ENCODE peak calls at places on chromosomes 12 and 14, in six cellular contexts. One of them, this sample, is unnamed.

GRCh38 chr12:93884794-93885460 is 207.8 kb downstream of the CRADD start:
- DNase-seq in mesothelial cell of epicardium: no peak
- DNase-seq in stimulated activated CD4-positive, alpha-beta T cell treated with anti-CD3 and anti-CD28 coated beads, Interleukin-15, amount 100 ng/mL, for 1 hour: no peak
- DNase-seq in GM04503: no peak
- DNase-seq in NCI-H1105 treated with DMSO at 0.1 percent for 48 hours: no peak
- DNase-seq in ascending aorta: no peak
- DNase-seq in this sample: no peak

GRCh38 chr14:89773151-89773550 is 181.4 kb downstream of the EFCAB11 start:
- DNase-seq in mesothelial cell of epicardium: no peak
- DNase-seq in stimulated activated CD4-positive, alpha-beta T cell treated with anti-CD3 and anti-CD28 coated beads, Interleukin-15, amount 100 ng/mL, for 1 hour: no peak
- DNase-seq in GM04503: no peak
- DNase-seq in NCI-H1105 treated with DMSO at 0.1 percent for 48 hours: no peak
- DNase-seq in ascending aorta: no peak
- DNase-seq in this sample: no peak

GRCh38 chr14:20436363-20436755 is 393 bp upstream of the KLHL33 start:
- DNase-seq in mesothelial cell of epicardium: no peak
- DNase-seq in stimulated activated CD4-positive, alpha-beta T cell treated with anti-CD3 and anti-CD28 coated beads, Interleukin-15, amount 100 ng/mL, for 1 hour: no peak
- DNase-seq in GM04503: peak; percentile 24
- DNase-seq in NCI-H1105 treated with DMSO at 0.1 percent for 48 hours: no peak
- DNase-seq in ascending aorta: no peak
- DNase-seq in this sample: no peak

GRCh38 chr12:95766356-95767019 is 24.1 kb downstream of the NTN4 start:
- DNase-seq in mesothelial cell of epicardium: no peak
- DNase-seq in stimulated activated CD4-positive, alpha-beta T cell treated with anti-CD3 and anti-CD28 coated beads, Interleukin-15, amount 100 ng/mL, for 1 hour: no peak
- DNase-seq in GM04503: no peak
- DNase-seq in NCI-H1105 treated with DMSO at 0.1 percent for 48 hours: no peak
- DNase-seq in ascending aorta: no peak
- DNase-seq in this sample: no peak

GRCh38 chr12:122395319-122395718 is 27.1 kb downstream of the CLIP1 start:
- DNase-seq in mesothelial cell of epicardium: no peak
- DNase-seq in stimulated activated CD4-positive, alpha-beta T cell treated with anti-CD3 and anti-CD28 coated beads, Interleukin-15, amount 100 ng/mL, for 1 hour: no peak
- DNase-seq in GM04503: peak; percentile 36
- DNase-seq in NCI-H1105 treated with DMSO at 0.1 percent for 48 hours: no peak
- DNase-seq in ascending aorta: no peak
- DNase-seq in this sample: no peak

GRCh38 chr12:39435531-39435930 is 7.4 kb downstream of the KIF21A start:
- DNase-seq in mesothelial cell of epicardium: no peak
- DNase-seq in stimulated activated CD4-positive, alpha-beta T cell treated with anti-CD3 and anti-CD28 coated beads, Interleukin-15, amount 100 ng/mL, for 1 hour: no peak
- DNase-seq in GM04503: no peak
- DNase-seq in NCI-H1105 treated with DMSO at 0.1 percent for 48 hours: no peak
- DNase-seq in ascending aorta: no peak
- DNase-seq in this sample: no peak

GRCh38 chr12:107514887-107515445 is 170.6 kb upstream of the PWP1 start:
- DNase-seq in mesothelial cell of epicardium: no peak
- DNase-seq in stimulated activated CD4-positive, alpha-beta T cell treated with anti-CD3 and anti-CD28 coated beads, Interleukin-15, amount 100 ng/mL, for 1 hour: no peak
- DNase-seq in GM04503: peak; percentile 58
- DNase-seq in NCI-H1105 treated with DMSO at 0.1 percent for 48 hours: no peak
- DNase-seq in ascending aorta: no peak
- DNase-seq in this sample: no peak

GRCh38 chr12:60201891-60202290 is 606.1 kb downstream of the SLC16A7 start:
- DNase-seq in mesothelial cell of epicardium: no peak
- DNase-seq in stimulated activated CD4-positive, alpha-beta T cell treated with anti-CD3 and anti-CD28 coated beads, Interleukin-15, amount 100 ng/mL, for 1 hour: no peak
- DNase-seq in GM04503: peak; percentile 31
- DNase-seq in NCI-H1105 treated with DMSO at 0.1 percent for 48 hours: no peak
- DNase-seq in ascending aorta: no peak
- DNase-seq in this sample: no peak

GRCh38 chr12:132140501-132140900 is 3.6 kb downstream of the DDX51 start:
- DNase-seq in mesothelial cell of epicardium: no peak
- DNase-seq in stimulated activated CD4-positive, alpha-beta T cell treated with anti-CD3 and anti-CD28 coated beads, Interleukin-15, amount 100 ng/mL, for 1 hour: no peak
- DNase-seq in GM04503: no peak
- DNase-seq in NCI-H1105 treated with DMSO at 0.1 percent for 48 hours: no peak
- DNase-seq in ascending aorta: no peak
- DNase-seq in this sample: no peak

GRCh38 chr12:132781938-132782337 is 20.3 kb upstream of the ANKLE2 start:
- DNase-seq in mesothelial cell of epicardium: no peak
- DNase-seq in stimulated activated CD4-positive, alpha-beta T cell treated with anti-CD3 and anti-CD28 coated beads, Interleukin-15, amount 100 ng/mL, for 1 hour: no peak
- DNase-seq in GM04503: no peak
- DNase-seq in NCI-H1105 treated with DMSO at 0.1 percent for 48 hours: no peak
- DNase-seq in ascending aorta: no peak
- DNase-seq in this sample: no peak

GRCh38 chr14:80726211-80726610 is 215.3 kb downstream of the CEP128 start:
- DNase-seq in mesothelial cell of epicardium: no peak
- DNase-seq in stimulated activated CD4-positive, alpha-beta T cell treated with anti-CD3 and anti-CD28 coated beads, Interleukin-15, amount 100 ng/mL, for 1 hour: no peak
- DNase-seq in GM04503: no peak
- DNase-seq in NCI-H1105 treated with DMSO at 0.1 percent for 48 hours: no peak
- DNase-seq in ascending aorta: no peak
- DNase-seq in this sample: no peak

GRCh38 chr12:22029991-22030390 is 16.0 kb upstream of the CMAS start:
- DNase-seq in mesothelial cell of epicardium: no peak
- DNase-seq in stimulated activated CD4-positive, alpha-beta T cell treated with anti-CD3 and anti-CD28 coated beads, Interleukin-15, amount 100 ng/mL, for 1 hour: no peak
- DNase-seq in GM04503: no peak
- DNase-seq in NCI-H1105 treated with DMSO at 0.1 percent for 48 hours: no peak
- DNase-seq in ascending aorta: no peak
- DNase-seq in this sample: no peak

GRCh38 chr14:93693914-93694313 is 94.4 kb downstream of the PRIMA1 start:
- DNase-seq in mesothelial cell of epicardium: no peak
- DNase-seq in stimulated activated CD4-positive, alpha-beta T cell treated with anti-CD3 and anti-CD28 coated beads, Interleukin-15, amount 100 ng/mL, for 1 hour: no peak
- DNase-seq in GM04503: no peak
- DNase-seq in NCI-H1105 treated with DMSO at 0.1 percent for 48 hours: no peak
- DNase-seq in ascending aorta: no peak
- DNase-seq in this sample: no peak

GRCh38 chr12:108597559-108598471 is at the start of gene TMEM119:
- DNase-seq in mesothelial cell of epicardium: no peak
- DNase-seq in stimulated activated CD4-positive, alpha-beta T cell treated with anti-CD3 and anti-CD28 coated beads, Interleukin-15, amount 100 ng/mL, for 1 hour: no peak
- DNase-seq in GM04503: no peak
- DNase-seq in NCI-H1105 treated with DMSO at 0.1 percent for 48 hours: no peak
- DNase-seq in ascending aorta: no peak
- DNase-seq in this sample: no peak

GRCh38 chr12:50772470-50772869 is 8.6 kb downstream of the ATF1 start:
- DNase-seq in mesothelial cell of epicardium: no peak
- DNase-seq in stimulated activated CD4-positive, alpha-beta T cell treated with anti-CD3 and anti-CD28 coated beads, Interleukin-15, amount 100 ng/mL, for 1 hour: no peak
- DNase-seq in GM04503: no peak
- DNase-seq in NCI-H1105 treated with DMSO at 0.1 percent for 48 hours: no peak
- DNase-seq in ascending aorta: no peak
- DNase-seq in this sample: no peak

GRCh38 chr12:96085475-96085874 is 50.1 kb upstream of the LTA4H start:
- DNase-seq in mesothelial cell of epicardium: no peak
- DNase-seq in stimulated activated CD4-positive, alpha-beta T cell treated with anti-CD3 and anti-CD28 coated beads, Interleukin-15, amount 100 ng/mL, for 1 hour: no peak
- DNase-seq in GM04503: no peak
- DNase-seq in NCI-H1105 treated with DMSO at 0.1 percent for 48 hours: no peak
- DNase-seq in ascending aorta: no peak
- DNase-seq in this sample: no peak

GRCh38 chr12:98373982-98374381 is 141.4 kb upstream of the TMPO start:
- DNase-seq in mesothelial cell of epicardium: no peak
- DNase-seq in stimulated activated CD4-positive, alpha-beta T cell treated with anti-CD3 and anti-CD28 coated beads, Interleukin-15, amount 100 ng/mL, for 1 hour: no peak
- DNase-seq in GM04503: no peak
- DNase-seq in NCI-H1105 treated with DMSO at 0.1 percent for 48 hours: no peak
- DNase-seq in ascending aorta: no peak
- DNase-seq in this sample: no peak

GRCh38 chr14:61470261-61470953 is 149.0 kb downstream of the PRKCH start:
- DNase-seq in mesothelial cell of epicardium: peak; percentile 57
- DNase-seq in stimulated activated CD4-positive, alpha-beta T cell treated with anti-CD3 and anti-CD28 coated beads, Interleukin-15, amount 100 ng/mL, for 1 hour: no peak
- DNase-seq in GM04503: peak; percentile 64
- DNase-seq in NCI-H1105 treated with DMSO at 0.1 percent for 48 hours: peak; percentile 44
- DNase-seq in ascending aorta: no peak
- DNase-seq in this sample: no peak

GRCh38 chr12:106585237-106585834 is 2.5 kb downstream of the RFX4 start:
- DNase-seq in mesothelial cell of epicardium: no peak
- DNase-seq in stimulated activated CD4-positive, alpha-beta T cell treated with anti-CD3 and anti-CD28 coated beads, Interleukin-15, amount 100 ng/mL, for 1 hour: no peak
- DNase-seq in GM04503: no peak
- DNase-seq in NCI-H1105 treated with DMSO at 0.1 percent for 48 hours: peak; percentile 5
- DNase-seq in ascending aorta: no peak
- DNase-seq in this sample: no peak

GRCh38 chr14:50308363-50308762 is 3.7 kb downstream of the L2HGDH start:
- DNase-seq in mesothelial cell of epicardium: no peak
- DNase-seq in stimulated activated CD4-positive, alpha-beta T cell treated with anti-CD3 and anti-CD28 coated beads, Interleukin-15, amount 100 ng/mL, for 1 hour: no peak
- DNase-seq in GM04503: no peak
- DNase-seq in NCI-H1105 treated with DMSO at 0.1 percent for 48 hours: no peak
- DNase-seq in ascending aorta: no peak
- DNase-seq in this sample: no peak

GRCh38 chr12:12999276-12999958 is 648 bp downstream of the HEBP1 start:
- DNase-seq in mesothelial cell of epicardium: peak; percentile 63
- DNase-seq in stimulated activated CD4-positive, alpha-beta T cell treated with anti-CD3 and anti-CD28 coated beads, Interleukin-15, amount 100 ng/mL, for 1 hour: no peak
- DNase-seq in GM04503: no peak
- DNase-seq in NCI-H1105 treated with DMSO at 0.1 percent for 48 hours: no peak
- DNase-seq in ascending aorta: no peak
- DNase-seq in this sample: no peak

GRCh38 chr14:48937796-48938195 is 648.4 kb downstream of the RPS29 start:
- DNase-seq in mesothelial cell of epicardium: no peak
- DNase-seq in stimulated activated CD4-positive, alpha-beta T cell treated with anti-CD3 and anti-CD28 coated beads, Interleukin-15, amount 100 ng/mL, for 1 hour: no peak
- DNase-seq in GM04503: no peak
- DNase-seq in NCI-H1105 treated with DMSO at 0.1 percent for 48 hours: no peak
- DNase-seq in ascending aorta: no peak
- DNase-seq in this sample: no peak

GRCh38 chr14:81990312-81990761 is 456.7 kb upstream of the SEL1L start:
- DNase-seq in mesothelial cell of epicardium: peak; percentile 73
- DNase-seq in stimulated activated CD4-positive, alpha-beta T cell treated with anti-CD3 and anti-CD28 coated beads, Interleukin-15, amount 100 ng/mL, for 1 hour: no peak
- DNase-seq in GM04503: peak; percentile 10
- DNase-seq in NCI-H1105 treated with DMSO at 0.1 percent for 48 hours: peak; percentile 55
- DNase-seq in ascending aorta: peak; percentile 67
- DNase-seq in this sample: peak; percentile 31

GRCh38 chr12:77685112-77685511 is 145.6 kb upstream of the NAV3 start:
- DNase-seq in mesothelial cell of epicardium: peak; percentile 50
- DNase-seq in stimulated activated CD4-positive, alpha-beta T cell treated with anti-CD3 and anti-CD28 coated beads, Interleukin-15, amount 100 ng/mL, for 1 hour: no peak
- DNase-seq in GM04503: peak; percentile 31
- DNase-seq in NCI-H1105 treated with DMSO at 0.1 percent for 48 hours: peak; percentile 94
- DNase-seq in ascending aorta: peak; percentile 64
- DNase-seq in this sample: peak; percentile 34

GRCh38 chr14:72401632-72402428 is 469.6 kb downstream of the RGS6 start:
- DNase-seq in mesothelial cell of epicardium: no peak
- DNase-seq in stimulated activated CD4-positive, alpha-beta T cell treated with anti-CD3 and anti-CD28 coated beads, Interleukin-15, amount 100 ng/mL, for 1 hour: no peak
- DNase-seq in GM04503: no peak
- DNase-seq in NCI-H1105 treated with DMSO at 0.1 percent for 48 hours: no peak
- DNase-seq in ascending aorta: no peak
- DNase-seq in this sample: no peak

GRCh38 chr12:66744956-66745383 is 66.1 kb upstream of the GRIP1 start:
- DNase-seq in mesothelial cell of epicardium: no peak
- DNase-seq in stimulated activated CD4-positive, alpha-beta T cell treated with anti-CD3 and anti-CD28 coated beads, Interleukin-15, amount 100 ng/mL, for 1 hour: no peak
- DNase-seq in GM04503: no peak
- DNase-seq in NCI-H1105 treated with DMSO at 0.1 percent for 48 hours: peak; percentile 10
- DNase-seq in ascending aorta: no peak
- DNase-seq in this sample: no peak

GRCh38 chr14:105157872-105158271 is 10.7 kb downstream of the JAG2 start:
- DNase-seq in mesothelial cell of epicardium: no peak
- DNase-seq in stimulated activated CD4-positive, alpha-beta T cell treated with anti-CD3 and anti-CD28 coated beads, Interleukin-15, amount 100 ng/mL, for 1 hour: no peak
- DNase-seq in GM04503: no peak
- DNase-seq in NCI-H1105 treated with DMSO at 0.1 percent for 48 hours: no peak
- DNase-seq in ascending aorta: no peak
- DNase-seq in this sample: no peak

GRCh38 chr14:79064200-79064599 is 894.0 kb downstream of the NRXN3 start:
- DNase-seq in mesothelial cell of epicardium: no peak
- DNase-seq in stimulated activated CD4-positive, alpha-beta T cell treated with anti-CD3 and anti-CD28 coated beads, Interleukin-15, amount 100 ng/mL, for 1 hour: no peak
- DNase-seq in GM04503: no peak
- DNase-seq in NCI-H1105 treated with DMSO at 0.1 percent for 48 hours: no peak
- DNase-seq in ascending aorta: no peak
- DNase-seq in this sample: no peak

GRCh38 chr14:28759056-28759657 is 7.4 kb upstream of the FOXG1 start:
- DNase-seq in mesothelial cell of epicardium: no peak
- DNase-seq in stimulated activated CD4-positive, alpha-beta T cell treated with anti-CD3 and anti-CD28 coated beads, Interleukin-15, amount 100 ng/mL, for 1 hour: no peak
- DNase-seq in GM04503: no peak
- DNase-seq in NCI-H1105 treated with DMSO at 0.1 percent for 48 hours: no peak
- DNase-seq in ascending aorta: no peak
- DNase-seq in this sample: no peak

GRCh38 chr12:90152897-90153624 is 444.4 kb upstream of the ATP2B1 start:
- DNase-seq in mesothelial cell of epicardium: no peak
- DNase-seq in stimulated activated CD4-positive, alpha-beta T cell treated with anti-CD3 and anti-CD28 coated beads, Interleukin-15, amount 100 ng/mL, for 1 hour: no peak
- DNase-seq in GM04503: no peak
- DNase-seq in NCI-H1105 treated with DMSO at 0.1 percent for 48 hours: no peak
- DNase-seq in ascending aorta: no peak
- DNase-seq in this sample: no peak

GRCh38 chr12:113896194-113896593 is 69.9 kb downstream of the RBM19 start:
- DNase-seq in mesothelial cell of epicardium: no peak
- DNase-seq in stimulated activated CD4-positive, alpha-beta T cell treated with anti-CD3 and anti-CD28 coated beads, Interleukin-15, amount 100 ng/mL, for 1 hour: no peak
- DNase-seq in GM04503: no peak
- DNase-seq in NCI-H1105 treated with DMSO at 0.1 percent for 48 hours: no peak
- DNase-seq in ascending aorta: no peak
- DNase-seq in this sample: no peak

This sample was measured in NCI-H1930.